ENCODE peak calls at places on chromosomes 6 and 20, in six cellular contexts. K is CD4-positive, alpha-beta memory T cell; U is heart left ventricle; O is thoracic aorta; F is mesendoderm; S is ovary. X is an unnamed sample. For H3K36me3, the result is how much of the 10 kb centered on the place peaks cover.

GRCh38 chr6:148423601-148424270 is 81.1 kb downstream of the SASH1 start:
- DNase-seq in K (no peak), U (no peak), O (no peak), F (no peak), S (no peak), X (no peak)

GRCh38 chr6:87291879-87292278 is 30.5 kb upstream of the SMIM8 start:
- DNase-seq in K (no peak), U (no peak), O (no peak), F (no peak), S (no peak), X (no peak)

GRCh38 chr20:3367125-3367524 is 40.3 kb downstream of the DNAAF9 start:
- DNase-seq in K (no peak), U (no peak), O (no peak), F (no peak), S (no peak), X (no peak)

GRCh38 chr20:41249781-41250281 is 67.7 kb downstream of the ZHX3 start:
- DNase-seq in K (no peak), U (peak), O (no peak), F (peak), S (peak), X (no peak)

GRCh38 chr6:35727206-35727934 is 9.5 kb upstream of the ARMC12 start:
- DNase-seq in K (no peak), U (peak), O (peak), F (peak), S (peak), X (peak)

GRCh38 chr20:44407402-44408184 is 52.1 kb downstream of the HNF4A start:
- DNase-seq in K (no peak), U (no peak), O (no peak), F (peak), S (no peak), X (no peak)

GRCh38 chr6:121305957-121306607 is 28.2 kb downstream of the TBC1D32 start:
- DNase-seq in K (no peak), U (no peak), O (no peak), F (peak), S (no peak), X (no peak)

GRCh38 chr20:24981750-24982149 is 10.8 kb downstream of the APMAP start:
- DNase-seq in K (no peak), U (no peak), O (no peak), F (no peak), S (no peak), X (peak)

GRCh38 chr20:44736170-44737021 is 9.3 kb upstream of the KCNK15 start:
- DNase-seq in K (no peak), U (peak), O (no peak), F (peak), S (peak), X (peak)

GRCh38 chr20:35820715-35821114 is 48.9 kb downstream of the PHF20 start:
- DNase-seq in K (no peak), U (no peak), O (no peak), F (no peak), S (no peak), X (no peak)

GRCh38 chr20:50464026-50464724 is 46.0 kb upstream of the PTPN1 start:
- DNase-seq in K (peak), U (peak), O (no peak), F (peak), S (peak), X (no peak)

GRCh38 chr6:43627008-43627825 is 1.8 kb downstream of the GTPBP2 start:
- DNase-seq in K (no peak), U (peak), O (peak), F (peak), S (peak), X (peak)

GRCh38 chr6:72616406-72617015 is 5.4 kb upstream of the KCNQ5 start:
- DNase-seq in K (no peak), U (no peak), O (no peak), F (peak), S (no peak), X (no peak)

GRCh38 chr20:51886341-51886740 is 84.0 kb upstream of the SALL4 start:
- DNase-seq in K (no peak), U (no peak), O (no peak), F (no peak), S (no peak), X (no peak)

GRCh38 chr6:75755704-75756103 is 6.7 kb downstream of the MYO6 start:
- DNase-seq in K (no peak), U (no peak), O (no peak), F (no peak), S (no peak), X (no peak)

GRCh38 chr6:25971187-25971811 is 8.7 kb downstream of the TRIM38 start:
- DNase-seq in K (no peak), U (peak), O (peak), F (peak), S (peak), X (no peak)

GRCh38 chr6:148964467-148964866 is 217.6 kb downstream of the UST start:
- DNase-seq in K (no peak), U (no peak), O (no peak), F (no peak), S (no peak), X (no peak)

GRCh38 chr6:51045548-51045947 is 226.9 kb downstream of the TFAP2B start:
- DNase-seq in K (no peak), U (no peak), O (no peak), F (no peak), S (no peak), X (no peak)

GRCh38 chr6:52253494-52253893 is 9.2 kb upstream of the IL17F start:
- DNase-seq in K (no peak), U (no peak), O (no peak), F (no peak), S (no peak), X (no peak)

GRCh38 chr20:52105045-52105572 is 86.5 kb downstream of the ZFP64 start:
- DNase-seq in K (no peak), U (no peak), O (no peak), F (peak), S (peak), X (peak)

GRCh38 chr6:16243055-16243454 is 4.7 kb downstream of the GMPR start:
- DNase-seq in K (no peak), U (peak), O (no peak), F (no peak), S (no peak), X (no peak)

GRCh38 chr6:1841131-1841530 is 231.4 kb downstream of the FOXC1 start:
- DNase-seq in K (no peak), U (no peak), O (no peak), F (no peak), S (no peak), X (no peak)

GRCh38 chr20:62003567-62004405 is 61.9 kb downstream of the TAF4 start:
- DNase-seq in K (no peak), U (no peak), O (no peak), F (no peak), S (no peak), X (no peak)
- H3K36me3 ChIP-seq in K (half or more), U (half or more), O (half or more), F (under half), S (under half), X (under half)

GRCh38 chr6:10747251-10747972 is at the start of gene TMEM14B:
- DNase-seq in K (peak), U (peak), O (peak), F (peak), S (peak), X (peak)

GRCh38 chr6:10746915-10747250 is 722 bp upstream of the TMEM14B start:
- DNase-seq in K (no peak), U (no peak), O (no peak), F (no peak), S (no peak), X (no peak)

GRCh38 chr6:10745116-10745515 is 2.5 kb upstream of the TMEM14B start:
- DNase-seq in K (no peak), U (no peak), O (no peak), F (no peak), S (no peak), X (no peak)

GRCh38 chr6:10749734-10750133 is 2.1 kb downstream of the TMEM14B start:
- DNase-seq in K (no peak), U (no peak), O (no peak), F (peak), S (no peak), X (no peak)
- H3K36me3 ChIP-seq in K (under half), U (under half), O (under half), F (under half), S (under half), X (under half)

DNA sequence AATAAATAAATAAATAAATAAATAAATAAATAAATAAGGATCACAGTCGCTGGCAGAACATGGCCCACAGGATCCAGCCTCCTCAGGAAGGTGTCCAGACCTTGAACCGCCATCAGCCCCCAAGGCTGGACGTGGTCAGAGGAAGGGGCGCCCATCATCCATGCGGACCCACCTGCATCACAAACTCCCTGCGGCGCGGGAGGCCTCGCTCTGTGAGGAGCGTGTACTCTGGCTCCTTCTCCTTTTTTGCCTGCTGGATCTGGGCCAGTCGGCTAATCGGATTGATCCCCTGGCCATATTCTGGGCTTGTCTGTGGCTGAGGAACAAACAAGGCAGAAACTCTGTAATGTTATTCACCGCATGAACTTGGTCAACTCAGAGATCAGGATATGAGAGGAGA is 65.2 kb downstream of the STAU1 start:
- DNase-seq in K (no peak), U (no peak), O (no peak), F (no peak), S (no peak), X (no peak)
- H3K36me3 ChIP-seq in K (half or more), U (half or more), O (under half), F (under half), S (under half), X (under half)

DNA sequence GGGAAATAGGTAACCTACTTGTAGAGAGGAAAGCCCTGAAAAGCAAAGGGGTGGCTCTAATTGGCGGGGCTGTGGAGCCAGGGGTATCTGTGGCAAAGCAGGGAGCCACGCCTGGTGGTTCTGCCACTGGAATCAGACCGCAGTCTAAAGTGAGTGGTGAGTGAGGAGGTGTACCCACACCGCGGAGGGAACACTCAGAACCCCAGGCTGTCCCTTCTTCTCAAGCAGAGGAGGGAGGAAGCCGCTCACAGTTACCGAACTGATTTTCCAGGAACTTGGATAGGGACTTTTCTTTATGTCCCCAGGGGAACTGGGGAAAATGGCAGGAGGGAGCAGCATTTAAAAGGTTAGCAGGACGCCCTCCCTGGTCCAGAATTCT is 287.2 kb downstream of the TAF4 start:
- DNase-seq in K (no peak), U (no peak), O (no peak), F (no peak), S (no peak), X (peak)
- H3K36me3 ChIP-seq in K (under half), U (under half), O (under half), F (under half), S (under half), X (under half)

GRCh38 chr6:32974541-32975308 is 6.3 kb downstream of the BRD2 start:
- DNase-seq in K (no peak), U (no peak), O (no peak), F (no peak), S (no peak), X (no peak)
- H3K36me3 ChIP-seq in K (half or more), U (half or more), O (half or more), F (half or more), S (under half), X (half or more)

GRCh38 chr6:42316390-42316970 is 98.8 kb upstream of the MRPS10 start:
- DNase-seq in K (no peak), U (no peak), O (no peak), F (peak), S (no peak), X (no peak)

GRCh38 chr6:42318485-42318884 is 100.8 kb upstream of the MRPS10 start:
- DNase-seq in K (no peak), U (no peak), O (no peak), F (no peak), S (no peak), X (no peak)

GRCh38 chr6:42315991-42316378 is 98.3 kb upstream of the MRPS10 start:
- DNase-seq in K (no peak), U (no peak), O (peak), F (peak), S (no peak), X (no peak)

GRCh38 chr6:42315220-42315990 is 97.7 kb upstream of the MRPS10 start:
- DNase-seq in K (no peak), U (no peak), O (no peak), F (no peak), S (no peak), X (no peak)

DNA sequence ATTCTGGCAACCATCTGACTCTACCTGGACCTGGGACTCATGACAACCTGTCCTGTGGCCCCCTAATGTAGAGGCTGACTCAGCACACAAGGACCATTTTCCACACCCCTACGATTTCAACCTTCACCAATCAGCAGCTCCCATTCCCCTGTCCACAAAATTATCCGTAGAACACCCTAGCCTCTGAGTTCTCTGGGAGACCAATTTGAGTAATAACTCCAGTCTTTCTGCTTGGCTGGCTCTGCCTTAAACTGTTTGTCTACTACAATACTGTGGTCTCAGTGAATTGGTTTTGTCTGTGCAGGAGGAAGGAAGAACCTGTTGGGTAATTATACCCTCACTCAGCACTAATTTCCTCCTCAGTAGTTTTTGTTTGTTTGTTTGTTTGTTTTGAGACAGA is 99.3 kb upstream of the MRPS10 start:
- DNase-seq in K (no peak), U (no peak), O (no peak), F (no peak), S (no peak), X (no peak)
- H3K36me3 ChIP-seq in K (under half), U (under half), O (under half), F (under half), S (under half), X (under half)